ENCODE peak calls at places on chromosome 2, in five cellular contexts. A is astrocyte, L is pancreas, N is endothelial cell, V is foreskin fibroblast. S is an unnamed sample.

GRCh38 chr2:230589497-230590015 is 123.1 kb upstream of the CAB39 start:
- DNase-seq in N (no peak), V (no peak), L (no peak), A (no peak), S (no peak)

GRCh38 chr2:182404102-182404501 is 22.7 kb downstream of the PDE1A start:
- DNase-seq in A (peak; percentile 55), V (peak; percentile 5), L (no peak), N (no peak), S (no peak)

GRCh38 chr2:83420993-83421392 is 1038.1 kb downstream of the SUCLG1 start:
- DNase-seq in A (no peak), V (no peak), L (no peak), N (no peak), S (no peak)

GRCh38 chr2:240465765-240466578 is 30.5 kb downstream of the GPC1 start:
- DNase-seq in N (peak; percentile 4), A (no peak), V (no peak), L (peak; percentile 51), S (no peak)

GRCh38 chr2:42142476-42143184 is 26.5 kb upstream of the EML4 start:
- DNase-seq in N (no peak), L (no peak), V (no peak), A (peak; percentile 61), S (no peak)

GRCh38 chr2:68320118-68320641 is 431 bp upstream of the CNRIP1 start:
- DNase-seq in L (no peak), V (peak; percentile 31), A (peak; percentile 15), N (peak; percentile 30), S (no peak)

GRCh38 chr2:42567806-42568429 is 514 bp upstream of the MTA3 start:
- DNase-seq in L (peak; percentile 69), N (peak; percentile 42), V (peak; percentile 48), A (no peak), S (no peak)

GRCh38 chr2:141021109-141021508 is 1109.7 kb downstream of the LRP1B start:
- DNase-seq in V (peak; percentile 82), A (peak; percentile 79), N (no peak), L (no peak), S (peak; percentile 83)

GRCh38 chr2:74379851-74380789 is at the start of gene DCTN1:
- DNase-seq in V (peak; percentile 85), L (no peak), A (peak; percentile 70), N (peak; percentile 37), S (peak; percentile 65)

GRCh38 chr2:1269812-1270211 is 143.5 kb upstream of the TPO start:
- DNase-seq in A (no peak), V (no peak), L (no peak), N (no peak), S (no peak)

GRCh38 chr2:28449489-28450395 is 46.1 kb upstream of the PLB1 start:
- DNase-seq in A (peak; percentile 53), V (peak; percentile 62), L (no peak), N (no peak), S (peak; percentile 27)

GRCh38 chr2:65030481-65030880 is 25.7 kb upstream of the CEP68 start:
- DNase-seq in N (no peak), V (no peak), A (no peak), L (no peak), S (no peak)

GRCh38 chr2:165793161-165793778 is 777 bp downstream of the GALNT3 start:
- DNase-seq in V (peak; percentile 19), N (peak; percentile 14), A (peak; percentile 63), L (peak; percentile 75), S (no peak)

GRCh38 chr2:68853035-68853434 is 18.2 kb downstream of the BMP10 start:
- DNase-seq in V (no peak), L (no peak), A (peak; percentile 62), N (no peak), S (no peak)

GRCh38 chr2:240920783-240921231 is 14.7 kb downstream of the CROCC2 start:
- DNase-seq in L (peak; percentile 56), A (no peak), V (peak; percentile 34), N (no peak), S (no peak)

GRCh38 chr2:123648014-123648413 is 377.1 kb upstream of the CNTNAP5 start:
- DNase-seq in N (no peak), V (no peak), L (no peak), A (no peak), S (no peak)

GRCh38 chr2:28684142-28684858 is 67.3 kb upstream of the PPP1CB start:
- DNase-seq in A (no peak), L (no peak), V (no peak), N (no peak), S (no peak)

GRCh38 chr2:108538000-108538625 is 3.8 kb downstream of the LIMS1 start:
- DNase-seq in A (no peak), V (no peak), L (no peak), N (no peak), S (no peak)

GRCh38 chr2:64804651-64805050 is 150.9 kb upstream of the SERTAD2 start:
- DNase-seq in L (no peak), V (no peak), N (no peak), A (peak; percentile 48), S (peak; percentile 17)

GRCh38 chr2:127398239-127398590 is 10.4 kb upstream of the MAP3K2 start:
- DNase-seq in V (peak; percentile 96), N (no peak), A (peak; percentile 90), L (peak; percentile 85), S (peak; percentile 91)

GRCh38 chr2:166892397-166892796 is 4.1 kb downstream of the XIRP2 start:
- DNase-seq in A (no peak), N (no peak), V (no peak), L (no peak), S (no peak)

GRCh38 chr2:232489516-232490220 is 2.0 kb upstream of the ECEL1 start:
- DNase-seq in L (peak; percentile 50), V (no peak), A (no peak), N (no peak), S (no peak)

GRCh38 chr2:238910751-238911351 is 63.0 kb downstream of the TWIST2 start:
- DNase-seq in N (no peak), V (peak; percentile 60), A (no peak), L (no peak), S (no peak)

GRCh38 chr2:32773409-32773808 is 145.6 kb downstream of the TTC27 start:
- DNase-seq in A (no peak), V (no peak), L (no peak), N (no peak), S (no peak)

GRCh38 chr2:20016346-20016745 is 3.9 kb upstream of the MATN3 start:
- DNase-seq in V (no peak), N (no peak), L (no peak), A (no peak), S (no peak)

GRCh38 chr2:241142063-241142462 is 7.2 kb downstream of the PASK start:
- DNase-seq in A (no peak), V (no peak), L (no peak), N (no peak), S (no peak)

GRCh38 chr2:26088038-26088643 is 54.3 kb downstream of the RAB10 start:
- DNase-seq in L (no peak), A (no peak), N (peak; percentile 10), V (peak; percentile 42), S (peak; percentile 6)

GRCh38 chr2:17747684-17748452 is 5.7 kb downstream of the SMC6 start:
- DNase-seq in A (peak; percentile 25), V (peak; percentile 24), N (no peak), L (no peak), S (peak; percentile 70)

GRCh38 chr2:85801871-85802270 is 48.1 kb downstream of the ATOH8 start:
- DNase-seq in L (no peak), N (no peak), A (no peak), V (no peak), S (no peak)

GRCh38 chr2:85804026-85804425 is 50.2 kb downstream of the ATOH8 start:
- DNase-seq in N (no peak), A (no peak), V (no peak), L (peak; percentile 27), S (no peak)

GRCh38 chr2:85806358-85807118 is 52.7 kb downstream of the ATOH8 start:
- DNase-seq in N (no peak), V (no peak), L (no peak), A (no peak), S (no peak)

GRCh38 chr2:85802337-85803103 is 48.7 kb downstream of the ATOH8 start:
- DNase-seq in V (peak; percentile 69), L (no peak), A (no peak), N (no peak), S (no peak)

DNA sequence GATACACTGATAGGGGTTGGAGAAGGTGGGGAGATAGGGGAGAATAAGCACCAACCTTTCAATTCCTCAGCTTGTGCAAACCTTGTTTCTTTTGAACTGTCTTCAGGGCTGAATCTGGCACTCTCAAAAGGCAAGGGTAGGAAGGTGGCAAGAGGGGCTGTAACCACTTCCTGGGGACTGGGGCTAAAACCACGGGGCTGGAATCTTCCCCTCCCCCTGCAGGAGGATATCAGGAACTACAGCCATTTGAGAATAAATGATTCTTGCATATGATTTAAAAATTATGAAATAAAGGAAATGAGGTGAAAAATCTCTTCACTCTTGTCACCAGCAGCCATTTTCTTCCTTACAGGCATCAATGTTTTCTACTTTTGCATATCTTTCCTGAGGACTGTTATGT is 50.8 kb downstream of the ATOH8 start:
- DNase-seq in V (no peak), A (no peak), N (no peak), L (peak; percentile 31), S (no peak)
- TF ChIP-seq CTCF in V (peak; percentile 51), A (peak; percentile 50), N (peak; percentile 85), L (no peak), S (peak; percentile 78)

DNA sequence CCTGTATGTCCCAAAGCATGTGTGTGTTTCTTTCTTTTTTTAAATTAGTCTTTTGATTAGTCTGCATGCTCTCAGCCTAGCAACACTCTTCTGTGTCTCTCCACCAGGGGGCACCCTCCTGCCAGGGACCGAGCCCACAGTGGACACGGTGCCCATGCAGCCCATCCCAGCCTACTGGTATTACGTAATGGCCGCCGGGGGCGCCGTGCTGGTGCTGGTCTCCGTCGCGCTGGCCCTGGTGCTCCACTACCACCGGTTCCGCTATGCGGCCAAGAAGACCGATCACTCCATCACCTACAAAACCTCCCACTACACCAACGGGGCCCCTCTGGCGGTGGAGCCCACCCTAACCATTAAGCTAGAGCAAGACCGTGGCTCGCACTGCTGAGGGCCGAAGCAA is 93.8 kb downstream of the NRP2 start:
- DNase-seq in N (peak; percentile 83), V (peak; percentile 29), A (no peak), L (peak; percentile 88), S (peak; percentile 21)
- TF ChIP-seq CTCF in N (peak; percentile 93), V (peak; percentile 58), A (peak; percentile 42), L (peak; percentile 77), S (peak; percentile 88)

DNA sequence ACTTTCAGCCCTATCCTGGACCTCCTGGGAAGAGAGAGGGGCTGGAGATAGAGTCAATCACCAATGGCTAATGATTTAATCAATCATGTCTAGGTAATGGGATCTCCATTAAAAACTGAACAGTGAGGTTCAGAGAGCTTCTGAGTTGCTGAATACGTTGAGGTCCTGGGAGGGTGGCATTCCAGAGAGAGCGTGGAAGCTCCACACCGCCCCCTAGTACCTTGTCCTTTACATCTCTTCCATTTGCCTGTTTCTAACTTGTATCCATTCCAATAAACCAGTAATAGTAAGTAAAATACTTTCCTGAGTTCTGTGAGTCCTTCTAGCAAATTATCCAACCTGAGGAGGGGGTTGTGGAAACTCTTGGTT is 101.7 kb downstream of the B3GNT2 start:
- DNase-seq in N (no peak), L (no peak), A (no peak), V (peak; percentile 14), S (no peak)
- TF ChIP-seq CTCF in N (no peak), L (peak; percentile 8), A (no peak), V (no peak), S (peak; percentile 51)

DNA sequence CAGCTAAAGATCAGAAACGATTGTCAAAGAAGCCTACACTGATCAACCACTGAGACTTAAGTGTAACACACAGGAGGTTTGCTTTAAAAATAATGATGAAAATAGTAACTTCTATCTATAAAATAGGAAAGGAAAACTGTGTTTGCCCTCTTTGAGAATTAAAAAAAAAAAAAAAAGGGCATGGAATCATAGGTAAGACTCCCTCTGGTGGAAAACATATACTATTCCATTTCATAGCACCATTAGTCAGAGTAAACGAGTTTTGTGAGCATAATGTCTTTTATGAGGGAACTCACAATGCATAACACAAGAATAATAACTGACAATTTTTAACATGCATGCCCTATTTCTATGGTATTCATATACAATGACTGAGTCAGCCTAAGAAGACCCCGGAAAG is 36.3 kb downstream of the SLC35F5 start:
- DNase-seq in A (peak; percentile 10), L (no peak), V (peak; percentile 16), N (no peak), S (no peak)
- TF ChIP-seq CTCF in A (peak; percentile 46), L (no peak), V (peak; percentile 39), N (peak; percentile 35), S (peak; percentile 80)

S was measured in HFFc6.